ENCODE peak calls at places on chromosomes 11 and 22, in seven cellular contexts. J is endothelial cell of umbilical vein, N is stomach, M is tibial artery, H is cardiac fibroblast, P is chondrocyte, V is astrocyte of the spinal cord. L is an unnamed sample.

GRCh38 chr11:57800444-57801184 is 39.0 kb downstream of the CTNND1 start:
- DNase-seq in J (peak), N (no peak), M (no peak), H (peak), P (no peak), V (peak), L (no peak)

GRCh38 chr11:130671801-130672700 is 223.6 kb downstream of the ADAMTS15 start:
- DNase-seq in J (no peak), N (peak), M (peak), H (peak), P (no peak), V (peak), L (no peak)

GRCh38 chr22:32457031-32457430 is 7.2 kb downstream of the BPIFC start:
- DNase-seq in J (no peak), N (no peak), M (no peak), H (no peak), P (no peak), V (no peak), L (no peak)

GRCh38 chr11:92384316-92384715 is 159.7 kb downstream of the FAT3 start:
- DNase-seq in J (no peak), N (no peak), M (no peak), H (peak), P (no peak), V (peak), L (no peak)

GRCh38 chr11:3022300-3022967 is 30.3 kb upstream of the NAP1L4 start:
- DNase-seq in J (no peak), N (no peak), M (no peak), H (peak), P (no peak), V (peak), L (no peak)

GRCh38 chr22:38292694-38293093 is 19.9 kb upstream of the TMEM184B start:
- DNase-seq in J (no peak), N (no peak), M (no peak), H (peak), P (no peak), V (no peak), L (no peak)

GRCh38 chr22:50236731-50237409 is 8.0 kb downstream of the TUBGCP6 start:
- DNase-seq in J (no peak), N (no peak), M (no peak), H (peak), P (no peak), V (peak), L (no peak)

GRCh38 chr11:84714316-84714780 is 912.8 kb downstream of the DLG2 start:
- DNase-seq in J (no peak), N (peak), M (no peak), H (peak), P (no peak), V (peak), L (peak)

GRCh38 chr11:74696932-74697687 is 34.1 kb downstream of the CHRDL2 start:
- DNase-seq in J (peak), N (peak), M (peak), H (peak), P (no peak), V (peak), L (no peak)

GRCh38 chr11:34185926-34186841 is 80.8 kb downstream of the NAT10 start:
- DNase-seq in J (no peak), N (no peak), M (no peak), H (peak), P (no peak), V (no peak), L (no peak)

GRCh38 chr11:35029979-35030378 is 109.0 kb upstream of the CD44 start:
- DNase-seq in J (no peak), N (no peak), M (no peak), H (peak), P (no peak), V (peak), L (no peak)

GRCh38 chr11:11895672-11896071 is 53.9 kb downstream of the USP47 start:
- DNase-seq in J (peak), N (no peak), M (no peak), H (peak), P (no peak), V (no peak), L (no peak)
- TF ChIP-seq CTCF in J (no peak), N (no peak), M (peak), H (no peak), P (peak), V (peak), L (no peak)

GRCh38 chr11:117356126-117356761 is 28.6 kb downstream of the CEP164 start:
- DNase-seq in J (no peak), N (no peak), M (no peak), H (no peak), P (no peak), V (no peak), L (no peak)
- TF ChIP-seq CTCF in J (no peak), N (no peak), M (no peak), H (no peak), P (no peak), V (no peak), L (no peak)

DNA sequence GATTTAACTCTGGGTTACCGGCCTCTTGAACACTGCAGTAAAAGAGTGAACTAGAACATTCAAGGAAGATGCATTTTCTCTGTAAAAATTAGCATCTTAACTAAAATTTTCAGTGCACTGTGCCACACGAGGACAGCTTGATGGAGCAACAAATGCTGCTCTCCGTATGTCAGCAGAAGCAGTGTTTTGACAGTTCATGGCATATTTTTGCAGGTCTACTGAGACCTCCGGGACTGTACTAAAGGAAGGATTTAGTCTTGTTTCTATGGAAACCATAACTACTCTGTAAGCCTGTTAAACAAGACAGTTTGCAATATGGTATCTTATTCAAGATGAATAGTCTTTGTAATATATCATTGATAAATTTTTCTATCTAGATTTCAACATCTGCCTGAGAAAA is 183.9 kb upstream of the GUCY1A2 start:
- DNase-seq in J (no peak), N (no peak), M (no peak), H (no peak), P (no peak), V (no peak), L (no peak)
- TF ChIP-seq CTCF in J (no peak), N (no peak), M (no peak), H (no peak), P (no peak), V (no peak), L (no peak)

GRCh38 chr22:30014244-30014643 is 66.0 kb upstream of the HORMAD2 start:
- DNase-seq in J (no peak), N (no peak), M (no peak), H (no peak), P (no peak), V (no peak), L (no peak)
- TF ChIP-seq CTCF in J (no peak), N (no peak), M (no peak), H (no peak), P (no peak), V (no peak), L (no peak)

DNA sequence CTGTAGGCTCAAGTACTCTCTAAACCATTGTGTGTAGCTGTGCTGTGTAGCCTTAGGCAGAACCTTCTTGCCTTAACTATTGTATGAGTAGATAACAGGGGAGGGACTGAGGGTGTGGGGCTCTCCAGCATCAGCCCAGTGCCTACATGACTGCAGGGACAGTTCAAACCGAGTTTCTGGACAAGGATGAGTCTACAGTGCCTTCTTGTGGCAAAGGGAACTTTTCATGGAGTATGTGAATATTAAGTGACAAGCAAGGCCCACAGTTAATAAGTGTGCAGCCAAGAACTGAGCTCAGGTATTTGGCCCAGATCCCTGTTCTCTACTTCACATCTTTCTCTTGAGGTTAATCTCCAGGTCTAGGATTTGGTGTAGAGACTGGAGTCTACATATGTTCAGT is 424.4 kb upstream of the LARGE1 start:
- DNase-seq in J (no peak), N (no peak), M (no peak), H (no peak), P (no peak), V (no peak), L (no peak)
- TF ChIP-seq CTCF in J (no peak), N (no peak), M (no peak), H (no peak), P (no peak), V (no peak), L (no peak)

DNA sequence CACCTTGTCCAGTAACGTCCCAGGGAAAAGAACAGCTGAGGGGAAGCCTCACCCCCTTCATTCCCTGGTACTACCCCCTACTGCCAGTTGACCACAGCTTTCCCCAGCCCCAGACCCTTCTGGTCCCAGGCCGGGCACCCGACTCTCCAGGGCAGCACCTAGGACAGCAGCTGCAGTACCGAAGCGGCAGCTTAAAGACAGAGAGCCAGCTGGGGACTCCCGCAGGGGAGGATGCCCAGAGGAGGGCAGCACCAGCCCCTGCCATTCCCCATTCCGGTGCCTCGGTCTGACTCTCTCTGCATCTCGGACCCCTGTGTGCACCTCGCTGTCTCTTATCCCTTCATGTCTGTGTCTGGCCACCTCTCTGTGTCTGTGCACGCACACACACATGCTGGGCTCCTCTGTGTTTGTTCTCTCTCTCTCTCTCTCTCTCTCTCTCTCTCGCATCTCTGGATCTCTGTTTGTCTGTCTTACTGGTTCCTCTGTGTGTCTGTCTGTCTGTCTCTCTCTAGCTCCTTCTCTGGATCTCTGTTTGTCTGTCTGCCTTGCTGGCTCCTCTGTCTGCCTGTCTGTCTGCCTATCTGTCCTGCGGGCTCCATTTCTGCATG is 9.4 kb downstream of the IGSF9B start:
- DNase-seq in J (peak), N (no peak), M (no peak), H (peak), P (no peak), V (peak), L (no peak)
- TF ChIP-seq CTCF in J (no peak), N (no peak), M (peak), H (peak), P (peak), V (peak), L (peak)